ENCODE peak calls at places on chromosome 19, in four cellular contexts. G is endothelial cell of umbilical vein, D is esophagus muscularis mucosa, Y is spleen. C is an unnamed sample.

GRCh38 chr19:41217741-41218140 is 1.3 kb upstream of the AXL start:
- DNase-seq in Y (no peak), D (no peak), G (no peak), C (no peak)

GRCh38 chr19:10292206-10292788 is 2.5 kb downstream of the ICAM5 start:
- DNase-seq in G (peak), D (no peak), Y (peak), C (peak)

GRCh38 chr19:43354305-43354627 is 780 bp downstream of the CD177 start:
- DNase-seq in G (no peak), D (no peak), Y (no peak), C (no peak)

GRCh38 chr19:46863818-46864629 is 3.2 kb downstream of the ARHGAP35 start:
- DNase-seq in Y (no peak), G (peak), D (no peak), C (no peak)

GRCh38 chr19:48623556-48624066 is 4.3 kb downstream of the SPHK2 start:
- DNase-seq in G (no peak), D (no peak), Y (no peak), C (no peak)

GRCh38 chr19:49338691-49339363 is 3.6 kb downstream of the CD37 start:
- DNase-seq in D (peak), Y (peak), G (peak), C (peak)

GRCh38 chr19:9406798-9407352 is 28.5 kb downstream of the ZNF266 start:
- DNase-seq in G (no peak), Y (peak), D (no peak), C (peak)

GRCh38 chr19:36152061-36152885 is at the start of gene COX7A1:
- DNase-seq in Y (peak), D (peak), G (peak), C (peak)

GRCh38 chr19:33673258-33673875 is 51.6 kb downstream of the CHST8 start:
- DNase-seq in Y (peak), D (no peak), G (no peak), C (no peak)

GRCh38 chr19:55486971-55487883 is 1.0 kb upstream of the SSC5D start:
- DNase-seq in D (no peak), G (peak), Y (no peak), C (peak)

DNA sequence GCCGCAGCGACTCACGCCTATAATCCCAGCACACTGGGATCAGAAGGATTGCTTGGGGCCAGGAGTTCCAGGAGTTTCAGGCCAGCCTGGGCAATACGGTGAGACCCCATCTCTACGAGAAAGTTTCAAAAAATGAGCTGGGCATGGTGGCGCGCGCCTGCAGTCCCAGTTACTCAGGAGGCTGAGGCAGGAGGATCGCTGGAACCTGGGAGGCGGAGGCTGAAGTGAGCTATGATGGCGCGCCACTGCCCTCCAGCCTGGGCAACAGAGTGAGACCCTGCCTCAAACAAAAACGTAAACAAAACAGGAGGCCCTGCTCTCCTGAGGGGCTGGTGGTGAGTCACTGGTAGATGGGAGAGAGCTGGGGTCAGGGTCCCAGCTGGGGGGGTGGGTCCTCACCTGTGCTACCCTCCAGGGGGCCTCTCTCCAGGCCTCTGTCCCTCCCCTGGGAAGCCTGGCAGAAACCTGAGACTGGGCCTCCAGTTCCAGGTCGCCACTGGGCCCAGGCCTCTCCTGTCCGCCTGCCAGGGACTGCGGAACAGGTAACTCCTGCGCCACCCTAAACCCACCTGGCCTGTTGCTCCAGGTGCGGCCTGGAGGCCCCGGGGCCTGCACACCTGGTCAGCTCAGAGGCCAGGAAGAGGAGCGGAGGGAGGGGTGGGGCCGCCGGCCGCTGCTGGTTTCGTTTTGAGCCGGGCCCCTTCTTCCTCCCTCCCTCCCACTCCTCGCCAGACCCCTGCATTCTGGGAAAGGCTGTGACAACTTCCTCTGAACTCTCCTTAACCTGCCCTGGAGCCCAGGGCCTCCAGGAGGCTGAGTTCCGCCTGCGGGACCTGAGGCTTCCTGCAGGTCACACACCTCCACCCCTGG is 17.2 kb upstream of the ZBTB7A start:
- DNase-seq in Y (peak), D (no peak), G (no peak), C (peak)
- TF ChIP-seq POLR2AphosphoS5 in Y (peak), D (no peak), G (no peak), C (no peak)

GRCh38 chr19:1261863-1262686 is 7.1 kb upstream of the CIRBP start:
- DNase-seq in Y (peak), D (no peak), G (no peak), C (peak)
- H3K4me3 ChIP-seq in Y (peak), D (peak), G (no peak), C (peak)

GRCh38 chr19:18000981-18001836 is 6.8 kb upstream of the ARRDC2 start:
- DNase-seq in Y (peak), D (peak), G (peak), C (peak)
- TF ChIP-seq POLR2A in Y (peak), D (peak), G (peak), C (peak)

DNA sequence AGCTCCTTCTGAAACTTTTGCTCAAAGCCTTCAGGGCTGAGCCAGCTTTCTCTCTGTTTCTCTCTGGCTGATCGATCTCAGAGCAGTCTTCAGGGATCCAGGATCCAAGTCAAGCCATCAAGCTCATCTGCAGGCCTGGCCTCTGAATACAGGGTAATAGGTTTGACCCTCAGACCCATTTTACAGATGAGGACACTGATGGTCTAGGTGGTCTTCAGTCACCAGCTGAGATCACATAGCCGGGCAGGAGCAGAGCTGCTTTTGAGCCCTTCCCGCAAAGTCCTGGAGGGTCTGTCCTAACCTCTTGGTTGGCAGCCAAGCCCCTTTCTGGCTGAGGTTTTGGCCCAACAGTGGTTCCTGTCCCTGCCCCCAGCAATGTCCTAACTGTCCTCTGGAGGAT is 5.6 kb upstream of the PEAK3 start:
- DNase-seq in Y (no peak), D (no peak), G (no peak), C (no peak)
- TF ChIP-seq POLR2AphosphoS5 in Y (no peak), D (no peak), G (no peak), C (no peak)

GRCh38 chr19:7915250-7916136 is 863 bp downstream of the TGFBR3L start:
- DNase-seq in D (no peak), G (no peak), Y (no peak), C (no peak)
- H3K4me3 ChIP-seq in D (peak), G (no peak), Y (peak), C (peak)